ENCODE peak calls at places on chromosomes 4 and X, in four cellular contexts. N is K562, K is GM12891, L is GM12878. U is an unnamed sample.

GRCh38 chr4:8048856-8049686 is 109.4 kb upstream of the AFAP1 start:
- DNase-seq in K (no peak), L (no peak), N (no peak), U (no peak)

GRCh38 chr4:73901031-73901430 is 31.8 kb downstream of the CXCL1 start:
- DNase-seq in K (no peak), L (no peak), N (no peak), U (no peak)

GRCh38 chrX:118534716-118535493 is 39.3 kb downstream of the DOCK11 start:
- DNase-seq in K (no peak), N (no peak), L (no peak), U (no peak)

GRCh38 chrX:48945517-48946348 is 11.7 kb downstream of the OTUD5 start:
- DNase-seq in K (no peak), L (no peak), N (peak; percentile 39), U (peak; percentile 47)

GRCh38 chr4:145069361-145069760 is 28.6 kb downstream of the ANAPC10 start:
- DNase-seq in N (no peak), K (no peak), L (no peak), U (no peak)

GRCh38 chr4:157804986-157805385 is 367.8 kb downstream of the GASK1B start:
- DNase-seq in K (no peak), N (no peak), L (no peak), U (no peak)

GRCh38 chrX:118688935-118689334 is 38.5 kb upstream of the IL13RA1 start:
- DNase-seq in N (no peak), K (no peak), L (no peak), U (no peak)

GRCh38 chr4:184448828-184449227 is 25.5 kb downstream of the IRF2 start:
- DNase-seq in N (no peak), L (no peak), K (peak; percentile 40), U (peak; percentile 56)

GRCh38 chr4:154348657-154349056 is 142.9 kb downstream of the DCHS2 start:
- DNase-seq in N (no peak), K (no peak), L (no peak), U (no peak)

GRCh38 chr4:7074423-7074822 is 6.6 kb upstream of the GRPEL1 start:
- DNase-seq in K (no peak), L (no peak), N (no peak), U (no peak)

GRCh38 chrX:77014655-77015377 is 432.4 kb upstream of the FGF16 start:
- DNase-seq in L (no peak), K (no peak), N (peak; percentile 7), U (no peak)

GRCh38 chr4:30952526-30953219 is 232.5 kb downstream of the PCDH7 start:
- DNase-seq in L (no peak), K (no peak), N (no peak), U (no peak)

GRCh38 chr4:30094866-30095265 is 625.3 kb upstream of the PCDH7 start:
- DNase-seq in K (no peak), N (no peak), L (no peak), U (no peak)

GRCh38 chrX:107135076-107135964 is 16.7 kb upstream of the RBM41 start:
- DNase-seq in N (no peak), L (no peak), K (no peak), U (no peak)

GRCh38 chr4:16019666-16020065 is 56.7 kb upstream of the FGFBP2 start:
- DNase-seq in K (no peak), L (no peak), N (no peak), U (no peak)

GRCh38 chrX:12843668-12844279 is 23.1 kb upstream of the TLR7 start:
- DNase-seq in L (peak; percentile 85), K (no peak), N (no peak), U (no peak)

GRCh38 chrX:150478496-150479492 is 89.6 kb upstream of the MTM1 start:
- DNase-seq in L (no peak), K (no peak), N (no peak), U (no peak)

GRCh38 chrX:85903692-85904471 is 143.5 kb downstream of the CHM start:
- DNase-seq in L (no peak), K (no peak), N (no peak), U (no peak)

GRCh38 chrX:40871385-40872082 is 136.2 kb upstream of the MED14 start:
- DNase-seq in N (no peak), L (peak; percentile 87), K (no peak), U (no peak)

GRCh38 chrX:15952212-15952611 is 97.6 kb upstream of the AP1S2 start:
- DNase-seq in L (no peak), N (no peak), K (no peak), U (no peak)

GRCh38 chrX:19798423-19798822 is 89.0 kb downstream of the SH3KBP1 start:
- DNase-seq in N (no peak), K (no peak), L (no peak), U (no peak)

GRCh38 chrX:118493653-118494297 is 1.8 kb upstream of the DOCK11 start:
- DNase-seq in N (no peak), K (no peak), L (no peak), U (no peak)

GRCh38 chr4:140691369-140691768 is 64.8 kb downstream of the TBC1D9 start:
- DNase-seq in N (no peak), L (no peak), K (no peak), U (no peak)

GRCh38 chr4:149914521-149915115 is 99.0 kb upstream of the IQCM start:
- DNase-seq in L (no peak), K (peak; percentile 24), N (peak; percentile 32), U (peak; percentile 34)

GRCh38 chr4:1113311-1114009 is at the start of gene RNF212:
- DNase-seq in N (no peak), K (no peak), L (no peak), U (no peak)

GRCh38 chrX:110317820-110318663 is at the start of gene AMMECR1:
- DNase-seq in K (peak; percentile 46), N (peak; percentile 88), L (no peak), U (peak; percentile 70)

GRCh38 chr4:189843392-189844009 is 97.2 kb upstream of the FRG1 start:
- DNase-seq in K (no peak), N (no peak), L (no peak), U (no peak)

GRCh38 chr4:87365348-87365747 is 25.6 kb downstream of the HSD17B11 start:
- DNase-seq in N (no peak), K (no peak), L (no peak), U (no peak)

GRCh38 chrX:16160729-16161128 is 6.6 kb upstream of the MAGEB17 start:
- DNase-seq in N (no peak), K (no peak), L (no peak), U (no peak)

GRCh38 chr4:106329027-106329618 is 12.8 kb downstream of the AIMP1 start:
- DNase-seq in K (no peak), L (no peak), N (peak; percentile 36), U (peak; percentile 23)

GRCh38 chr4:107183155-107183774 is 147.2 kb upstream of the DKK2 start:
- DNase-seq in N (peak; percentile 50), K (no peak), L (peak; percentile 3), U (peak; percentile 42)

GRCh38 chrX:138294951-138295350 is 416.6 kb downstream of the FGF13 start:
- DNase-seq in N (no peak), L (no peak), K (no peak), U (no peak)
- TF ChIP-seq SPI1 in N (no peak), L (no peak), K (no peak), U (no peak)

GRCh38 chr4:2261853-2262144 is at the start of gene MXD4:
- DNase-seq in L (no peak), N (no peak), K (no peak), U (no peak)
- TF ChIP-seq POLR2AphosphoS5 in L (no peak), N (no peak), K (no peak), U (no peak)

DNA sequence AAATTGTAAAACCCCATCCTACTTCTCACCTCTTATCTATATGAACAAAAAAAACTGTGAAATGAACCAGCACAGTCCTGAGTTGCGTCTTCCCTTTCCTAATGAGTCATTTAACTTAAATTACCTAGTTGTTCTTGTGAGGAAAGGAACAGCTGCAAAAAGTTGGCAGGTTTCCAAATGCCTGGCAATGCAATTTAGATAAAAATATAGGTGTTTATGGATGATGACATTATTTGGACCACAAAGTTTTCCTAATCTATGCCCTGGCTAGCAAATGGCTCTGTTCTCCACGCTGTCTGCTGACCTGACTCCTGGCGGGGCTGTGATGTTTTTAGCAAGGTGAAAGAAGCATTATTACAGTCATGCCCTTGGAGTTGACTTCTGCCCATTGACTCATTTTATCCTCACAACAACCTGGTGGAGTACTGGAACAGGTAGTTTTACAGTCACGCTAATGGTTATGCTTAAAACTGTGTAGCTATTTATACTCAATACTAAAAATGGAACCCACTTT is 29.8 kb upstream of the RELL1 start:
- DNase-seq in K (peak; percentile 23), L (peak; percentile 43), N (no peak), U (peak; percentile 67)
- TF ChIP-seq SPI1 in K (no peak), L (no peak), N (no peak), U (no peak)

GRCh38 chr4:185730387-185730786 is 81.6 kb downstream of the SORBS2 start:
- DNase-seq in N (no peak), L (no peak), K (no peak), U (peak; percentile 2)

GRCh38 chr4:185723619-185724150 is 88.3 kb downstream of the SORBS2 start:
- DNase-seq in K (no peak), L (no peak), N (no peak), U (no peak)

GRCh38 chr4:185728886-185729285 is 83.1 kb downstream of the SORBS2 start:
- DNase-seq in L (no peak), K (no peak), N (no peak), U (no peak)

GRCh38 chr4:185729300-185729912 is 82.6 kb downstream of the SORBS2 start:
- DNase-seq in L (no peak), N (no peak), K (no peak), U (no peak)

GRCh38 chr4:185726931-185727330 is 85.1 kb downstream of the SORBS2 start:
- DNase-seq in K (no peak), L (no peak), N (no peak), U (no peak)
- TF ChIP-seq POLR2AphosphoS5 in K (no peak), L (no peak), N (no peak), U (no peak)

GRCh38 chr4:38268837-38269236 is 308.6 kb downstream of the PTTG2 start:
- DNase-seq in N (no peak), K (no peak), L (no peak), U (no peak)

GRCh38 chr4:38268108-38268507 is 307.9 kb downstream of the PTTG2 start:
- DNase-seq in L (no peak), K (no peak), N (no peak), U (no peak)

DNA sequence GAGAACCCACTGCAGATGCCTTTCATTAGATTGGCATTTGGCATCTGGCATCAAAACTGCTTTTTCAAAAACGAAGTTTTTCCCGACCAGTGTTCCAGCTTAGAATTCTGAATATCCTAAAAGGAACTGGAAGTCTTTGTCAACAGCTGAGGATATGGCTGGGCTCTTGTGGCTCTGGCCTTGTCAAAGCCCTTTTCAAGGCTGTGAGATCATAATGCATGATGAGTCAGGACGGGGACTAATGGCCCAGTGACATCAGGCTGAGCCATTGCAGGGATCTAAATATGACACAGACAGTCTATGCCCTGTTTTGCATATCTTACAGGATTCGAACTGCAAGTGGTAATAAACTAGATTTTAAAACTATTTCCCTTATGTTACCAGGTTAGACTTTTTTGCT is 306.4 kb downstream of the PTTG2 start:
- DNase-seq in K (no peak), N (peak; percentile 15), L (no peak), U (no peak)
- TF ChIP-seq SPI1 in K (no peak), N (no peak), L (no peak), U (no peak)

U was measured in HL-60.